ENCODE peak calls at places on chromosome 13, in four cellular contexts. F is substantia nigra, V is fibroblast of mammary gland, B is fibroblast of lung. I is an unnamed sample.
A peak's percentile ranks its signal among the peaks of the same experiment; 100 is the strongest.

GRCh38 chr13:25267715-25268114 is 19.6 kb downstream of the MTMR6 start:
- DNase-seq in V (peak; percentile 34), F (no peak), B (peak; percentile 23), I (peak; percentile 24)

GRCh38 chr13:20160346-20161274 is at the start of gene GJA3:
- DNase-seq in F (no peak), B (peak; percentile 29), V (peak; percentile 23), I (peak; percentile 45)

GRCh38 chr13:52128714-52129700 is at the start of gene NEK5:
- DNase-seq in F (peak; percentile 27), B (peak; percentile 46), V (peak; percentile 35), I (peak; percentile 40)

GRCh38 chr13:113186061-113186900 is 22.2 kb downstream of the PCID2 start:
- DNase-seq in F (no peak), B (no peak), V (peak; percentile 28), I (no peak)

GRCh38 chr13:38819053-38819452 is 132.2 kb downstream of the FREM2 start:
- DNase-seq in V (no peak), B (peak; percentile 11), F (peak; percentile 16), I (no peak)

GRCh38 chr13:29954082-29955043 is 103.9 kb upstream of the UBL3 start:
- DNase-seq in B (no peak), V (no peak), F (no peak), I (no peak)

GRCh38 chr13:38804536-38804935 is 117.7 kb downstream of the FREM2 start:
- DNase-seq in V (peak; percentile 22), B (peak; percentile 17), F (no peak), I (peak; percentile 2)

GRCh38 chr13:30111810-30112209 is 195.5 kb downstream of the KATNAL1 start:
- DNase-seq in F (no peak), B (no peak), V (no peak), I (no peak)

GRCh38 chr13:48505597-48506091 is 27.2 kb downstream of the RCBTB2 start:
- DNase-seq in V (no peak), F (no peak), B (peak; percentile 52), I (no peak)

GRCh38 chr13:79973533-79973963 is 367.4 kb downstream of the SPRY2 start:
- DNase-seq in F (no peak), V (peak; percentile 24), B (no peak), I (no peak)

GRCh38 chr13:38824342-38824741 is 137.5 kb downstream of the FREM2 start:
- DNase-seq in F (no peak), B (no peak), V (no peak), I (no peak)